ENCODE peak calls at places on chromosomes 2 and 18, in five cellular contexts. Y is uterus, E is psoas muscle, L is BJ, Z is AG04450. G is an unnamed sample.

GRCh38 chr2:209277444-209277843 is 146.4 kb upstream of the MAP2 start:
- DNase-seq in Y (no peak), E (no peak), L (no peak), Z (no peak), G (no peak)

GRCh38 chr2:138536302-138536701 is 34.7 kb downstream of the SPOPL start:
- DNase-seq in Y (no peak), E (no peak), L (peak), Z (no peak), G (no peak)

GRCh38 chr2:70960833-70961647 is 17.4 kb upstream of the ANKRD53 start:
- DNase-seq in Y (peak), E (no peak), L (no peak), Z (no peak), G (no peak)

GRCh38 chr2:25894135-25894830 is 16.0 kb upstream of the ASXL2 start:
- DNase-seq in Y (no peak), E (no peak), L (no peak), Z (no peak), G (no peak)

GRCh38 chr2:39550701-39551285 is 113.7 kb upstream of the MAP4K3 start:
- DNase-seq in Y (no peak), E (no peak), L (no peak), Z (no peak), G (no peak)

GRCh38 chr2:230067990-230068657 is 600 bp downstream of the SLC16A14 start:
- DNase-seq in Y (peak), E (peak), L (no peak), Z (no peak), G (peak)

GRCh38 chr18:33611525-33612135 is 33.6 kb downstream of the ASXL3 start:
- DNase-seq in Y (no peak), E (no peak), L (no peak), Z (no peak), G (no peak)

GRCh38 chr2:219962089-219962488 is 334.7 kb downstream of the SLC4A3 start:
- DNase-seq in Y (no peak), E (no peak), L (no peak), Z (no peak), G (no peak)

GRCh38 chr18:58239879-58240278 is 195.9 kb downstream of the NEDD4L start:
- DNase-seq in Y (no peak), E (no peak), L (no peak), Z (no peak), G (no peak)

GRCh38 chr2:68039317-68039716 is 23.5 kb downstream of the C1D start:
- DNase-seq in Y (no peak), E (no peak), L (no peak), Z (no peak), G (no peak)

GRCh38 chr2:197310271-197310939 is at the start of gene ANKRD44:
- DNase-seq in Y (peak), E (peak), L (peak), Z (peak), G (peak)

GRCh38 chr2:220871909-220872308 is 700.2 kb downstream of the EPHA4 start:
- DNase-seq in Y (no peak), E (no peak), L (no peak), Z (no peak), G (no peak)

GRCh38 chr18:34709104-34709503 is 994 bp upstream of the DTNA start:
- DNase-seq in Y (peak), E (peak), L (peak), Z (peak), G (no peak)

GRCh38 chr2:73110622-73111299 is 2.0 kb downstream of the RAB11FIP5 start:
- DNase-seq in Y (no peak), E (no peak), L (no peak), Z (no peak), G (no peak)

GRCh38 chr18:55251186-55251995 is 292.1 kb upstream of the CCDC68 start:
- DNase-seq in Y (peak), E (no peak), L (no peak), Z (no peak), G (no peak)

GRCh38 chr2:27627963-27628766 is 647 bp downstream of the CCDC121 start:
- DNase-seq in Y (no peak), E (no peak), L (peak), Z (peak), G (no peak)

GRCh38 chr2:134917219-134917957 is 1.2 kb upstream of the CCNT2 start:
- DNase-seq in Y (peak), E (peak), L (no peak), Z (no peak), G (no peak)

GRCh38 chr2:83516503-83516902 is 942.6 kb downstream of the SUCLG1 start:
- DNase-seq in Y (no peak), E (no peak), L (no peak), Z (no peak), G (no peak)

GRCh38 chr2:138846216-138846821 is 66.1 kb upstream of the NXPH2 start:
- DNase-seq in Y (no peak), E (no peak), L (no peak), Z (no peak), G (peak)

GRCh38 chr18:9404565-9405060 is 70.0 kb downstream of the TWSG1 start:
- DNase-seq in Y (peak), E (no peak), L (no peak), Z (no peak), G (peak)

GRCh38 chr2:205474746-205475145 is 207.6 kb upstream of the NRP2 start:
- DNase-seq in Y (no peak), E (no peak), L (peak), Z (no peak), G (no peak)

GRCh38 chr18:74699455-74699854 is 101.8 kb downstream of the ZNF407 start:
- DNase-seq in Y (no peak), E (no peak), L (no peak), Z (no peak), G (no peak)

GRCh38 chr2:241000831-241001321 is 2.5 kb downstream of the SNED1 start:
- DNase-seq in Y (no peak), E (no peak), L (no peak), Z (no peak), G (no peak)

GRCh38 chr2:157107877-157108276 is 149.6 kb upstream of the GALNT5 start:
- DNase-seq in Y (no peak), E (no peak), L (no peak), Z (peak), G (no peak)

GRCh38 chr2:171487201-171487600 is 35.1 kb upstream of the CYBRD1 start:
- DNase-seq in Y (no peak), E (no peak), L (no peak), Z (no peak), G (no peak)

GRCh38 chr18:46555724-46556123 is 101.3 kb downstream of the LOXHD1 start:
- DNase-seq in Y (no peak), E (no peak), L (no peak), Z (no peak), G (peak)

GRCh38 chr2:86274265-86274917 is 63.0 kb downstream of the REEP1 start:
- DNase-seq in Y (no peak), E (no peak), L (no peak), Z (no peak), G (peak)

GRCh38 chr2:121282800-121283382 is 2.1 kb downstream of the TFCP2L1 start:
- DNase-seq in Y (no peak), E (no peak), L (no peak), Z (no peak), G (no peak)

GRCh38 chr2:234146087-234146826 is 95.8 kb downstream of the SPP2 start:
- DNase-seq in Y (no peak), E (no peak), L (peak), Z (no peak), G (no peak)
- TF ChIP-seq CTCF in Y (no peak), E (no peak), L (no peak), Z (no peak), G (no peak)

DNA sequence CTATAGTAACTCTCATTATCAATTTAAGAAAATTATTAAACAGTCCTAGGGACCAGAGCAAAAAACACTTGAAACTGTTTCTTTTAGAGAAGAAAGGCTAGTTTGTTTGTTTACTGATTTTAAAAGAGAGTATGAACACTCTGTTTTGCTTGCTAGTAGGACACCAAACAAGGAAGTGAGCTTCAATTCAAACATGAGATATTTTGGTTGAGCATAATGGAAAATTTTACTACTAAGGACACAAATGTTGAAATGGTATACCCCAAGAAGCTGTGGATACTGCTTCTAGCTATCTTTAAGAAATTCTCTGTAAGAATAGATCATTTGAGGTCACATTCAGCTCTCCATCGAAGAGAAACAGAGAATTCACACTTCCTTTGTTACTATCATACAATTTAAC is 216.3 kb upstream of the SMAD7 start:
- DNase-seq in Y (no peak), E (no peak), L (no peak), Z (no peak), G (no peak)
- TF ChIP-seq CTCF in Y (no peak), E (no peak), L (no peak), Z (no peak), G (no peak)

GRCh38 chr2:108169982-108170625 is 69.7 kb upstream of the SULT1C3 start:
- DNase-seq in Y (no peak), E (no peak), L (no peak), Z (no peak), G (peak)
- TF ChIP-seq CTCF in Y (no peak), E (peak), L (peak), Z (peak), G (peak)

GRCh38 chr2:164917296-164917903 is 37.9 kb downstream of the SLC38A11 start:
- DNase-seq in Y (no peak), E (no peak), L (no peak), Z (no peak), G (no peak)
- TF ChIP-seq CTCF in Y (peak), E (peak), L (peak), Z (peak), G (no peak)

GRCh38 chr18:12839057-12839525 is 44.9 kb downstream of the PTPN2 start:
- DNase-seq in Y (no peak), E (no peak), L (no peak), Z (no peak), G (peak)

GRCh38 chr18:12840382-12840781 is 43.7 kb downstream of the PTPN2 start:
- DNase-seq in Y (no peak), E (no peak), L (no peak), Z (no peak), G (no peak)

GRCh38 chr18:12838178-12838634 is 45.8 kb downstream of the PTPN2 start:
- DNase-seq in Y (peak), E (peak), L (peak), Z (peak), G (peak)

GRCh38 chr18:12841070-12841469 is 43.0 kb downstream of the PTPN2 start:
- DNase-seq in Y (no peak), E (no peak), L (no peak), Z (no peak), G (no peak)

DNA sequence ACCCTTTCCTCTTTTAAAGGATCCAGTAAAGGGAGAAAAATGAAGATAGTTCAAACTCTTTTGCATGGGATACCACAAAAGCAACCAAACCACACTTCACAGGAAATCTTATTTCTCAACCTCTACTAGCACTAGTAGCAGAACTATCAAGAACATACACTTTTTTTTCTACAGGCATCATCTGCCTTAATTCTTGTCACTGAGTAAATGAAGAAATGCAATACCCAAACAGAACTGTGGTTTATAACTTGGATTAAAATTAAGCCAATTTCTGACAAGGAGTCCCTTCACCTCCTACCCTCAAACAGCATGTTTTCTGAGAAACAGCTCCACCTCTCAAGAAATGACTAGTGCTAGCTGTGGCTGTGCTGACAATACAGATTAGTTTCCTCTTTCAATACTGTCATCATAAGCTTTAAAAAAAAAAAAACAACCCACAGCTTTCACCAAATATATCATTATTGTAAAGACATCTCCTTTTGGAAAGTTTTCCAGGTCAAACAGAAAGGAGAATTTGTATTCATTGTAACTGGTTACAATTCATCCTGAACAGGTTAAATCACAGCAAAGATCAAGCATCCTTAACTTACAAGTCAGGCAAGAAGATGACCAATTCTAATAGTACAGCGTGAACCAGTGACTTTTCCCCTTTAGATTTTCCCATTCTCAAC is 44.4 kb downstream of the PTPN2 start:
- DNase-seq in Y (no peak), E (no peak), L (no peak), Z (no peak), G (peak)
- TF ChIP-seq CTCF in Y (no peak), E (no peak), L (no peak), Z (no peak), G (no peak)

DNA sequence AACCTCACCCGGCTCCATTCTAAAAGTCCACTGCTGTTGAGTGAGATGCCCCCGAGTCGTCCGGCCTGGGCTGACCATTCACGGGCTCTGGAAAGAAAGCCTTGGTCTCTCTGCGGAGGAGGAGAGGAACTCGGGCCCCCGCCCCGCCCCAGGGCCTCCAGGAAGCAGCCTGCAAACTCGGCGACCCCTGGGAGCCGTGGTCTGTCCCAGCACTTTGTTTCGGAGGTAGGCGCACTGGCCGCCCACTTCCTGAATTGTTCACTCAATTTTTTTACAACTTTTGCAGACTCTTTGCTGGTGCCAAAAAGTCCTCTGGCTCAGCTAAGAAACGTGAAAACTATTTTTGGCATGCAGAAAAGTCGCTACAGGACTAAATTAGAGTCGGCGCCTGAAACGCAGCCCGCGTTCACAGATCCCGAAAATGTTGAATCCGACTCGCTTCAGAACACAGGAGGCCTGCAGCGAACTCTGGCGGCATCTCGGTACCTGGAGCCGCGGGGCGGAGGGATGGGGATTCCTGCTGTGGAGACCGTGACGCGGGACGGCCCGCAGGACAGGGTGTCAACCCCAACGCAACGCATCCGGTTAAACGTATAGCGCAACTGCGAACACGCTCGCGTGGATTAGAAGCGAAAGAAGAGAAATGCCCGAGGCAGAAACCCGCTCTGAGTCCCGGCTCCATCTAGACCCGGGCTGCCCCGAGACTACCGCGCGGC is 1.5 kb downstream of the PXDN start:
- DNase-seq in Y (peak), E (peak), L (peak), Z (no peak), G (no peak)
- TF ChIP-seq CTCF in Y (peak), E (peak), L (peak), Z (peak), G (no peak)

DNA sequence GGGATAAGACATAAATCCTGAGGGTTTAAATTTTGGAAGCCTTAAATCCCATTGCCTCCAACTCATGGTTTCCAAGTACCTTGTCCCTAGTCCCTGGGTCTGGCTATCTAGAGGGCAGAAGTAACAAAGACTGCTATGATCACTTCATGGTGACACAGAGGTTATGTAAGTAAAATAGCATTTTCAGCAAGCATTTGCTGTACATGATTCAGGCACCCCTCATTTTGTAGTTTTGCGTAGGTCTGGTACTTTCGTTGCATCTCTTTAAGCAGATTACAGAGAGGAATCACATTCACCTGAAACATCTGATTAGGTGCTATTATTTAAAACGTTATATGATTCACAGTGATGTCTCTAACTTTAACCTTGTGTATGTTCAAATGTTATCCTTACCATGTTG is 480.1 kb downstream of the XIRP2 start:
- DNase-seq in Y (no peak), E (no peak), L (no peak), Z (no peak), G (no peak)
- TF ChIP-seq CTCF in Y (no peak), E (no peak), L (no peak), Z (no peak), G (no peak)

G was measured in GM10248.